ENCODE peak calls at places on chromosomes 16 and 17, in five cellular contexts. F, T, M, X and S are unnamed samples.

GRCh38 chr16:84907575-84907974 is 87.8 kb downstream of the CRISPLD2 start:
- DNase-seq in F (no peak), T (no peak), M (no peak), X (no peak), S (no peak)

GRCh38 chr16:20181386-20181785 is 107.7 kb upstream of the GPR139 start:
- DNase-seq in F (no peak), T (peak), M (no peak), X (no peak), S (no peak)

GRCh38 chr16:85553436-85554113 is 59.5 kb upstream of the GSE1 start:
- DNase-seq in F (peak), T (peak), M (peak), X (peak), S (no peak)

GRCh38 chr16:55562936-55563335 is 3.5 kb upstream of the CAPNS2 start:
- DNase-seq in F (no peak), T (no peak), M (no peak), X (no peak), S (no peak)

GRCh38 chr16:72501739-72502653 is 330.0 kb upstream of the PMFBP1 start:
- DNase-seq in F (peak), T (peak), M (peak), X (peak), S (peak)

GRCh38 chr17:28366605-28367004 is 1.6 kb upstream of the SEBOX start:
- DNase-seq in F (no peak), T (no peak), M (peak), X (no peak), S (no peak)

GRCh38 chr17:80892019-80892855 is 99.4 kb upstream of the CHMP6 start:
- DNase-seq in F (peak), T (no peak), M (no peak), X (peak), S (peak)

GRCh38 chr17:72632026-72632684 is 460.3 kb downstream of the SLC39A11 start:
- DNase-seq in F (no peak), T (peak), M (no peak), X (peak), S (no peak)

GRCh38 chr16:50878966-50879615 is 137.2 kb downstream of the CYLD start:
- DNase-seq in F (no peak), T (peak), M (no peak), X (no peak), S (no peak)

GRCh38 chr17:73644145-73645049 is at the start of gene SDK2:
- DNase-seq in F (no peak), T (no peak), M (peak), X (peak), S (no peak)

GRCh38 chr17:29210879-29211278 is 30.7 kb upstream of the MYO18A start:
- DNase-seq in F (no peak), T (no peak), M (no peak), X (no peak), S (no peak)

GRCh38 chr17:80822021-80822699 is 169.5 kb upstream of the CHMP6 start:
- DNase-seq in F (no peak), T (no peak), M (no peak), X (no peak), S (no peak)

GRCh38 chr17:73645050-73645871 is 1.0 kb upstream of the SDK2 start:
- DNase-seq in F (no peak), T (peak), M (peak), X (peak), S (no peak)

GRCh38 chr16:4283939-4284338 is 11.1 kb upstream of the TFAP4 start:
- DNase-seq in F (no peak), T (no peak), M (no peak), X (no peak), S (no peak)

GRCh38 chr17:79065105-79065670 is 9.4 kb upstream of the ENGASE start:
- DNase-seq in F (no peak), T (no peak), M (peak), X (peak), S (no peak)

GRCh38 chr17:75490953-75491649 is 24.2 kb downstream of the CASKIN2 start:
- DNase-seq in F (no peak), T (no peak), M (no peak), X (no peak), S (no peak)

GRCh38 chr17:74368341-74369152 is 1.2 kb downstream of the GPR142 start:
- DNase-seq in F (peak), T (peak), M (peak), X (peak), S (no peak)

GRCh38 chr17:66383353-66383752 is 80.9 kb downstream of the PRKCA start:
- DNase-seq in F (no peak), T (no peak), M (no peak), X (no peak), S (peak)

GRCh38 chr16:75421820-75422126 is 11.5 kb downstream of the CFDP1 start:
- DNase-seq in F (no peak), T (no peak), M (no peak), X (no peak), S (no peak)

GRCh38 chr16:14088155-14088753 is 17.1 kb downstream of the MRTFB start:
- DNase-seq in F (no peak), T (no peak), M (no peak), X (no peak), S (no peak)

GRCh38 chr17:67994827-67995567 is 1.3 kb downstream of the C17orf58 start:
- DNase-seq in F (peak), T (no peak), M (peak), X (peak), S (no peak)

GRCh38 chr17:75773808-75774470 is 8.9 kb upstream of the GALK1 start:
- DNase-seq in F (no peak), T (no peak), M (peak), X (no peak), S (no peak)

GRCh38 chr17:62824290-62825135 is 16.4 kb upstream of the MARCHF10 start:
- DNase-seq in F (peak), T (no peak), M (peak), X (no peak), S (no peak)

GRCh38 chr16:23784811-23785447 is 30.1 kb downstream of the CHP2 start:
- DNase-seq in F (no peak), T (no peak), M (peak), X (no peak), S (no peak)

GRCh38 chr17:61335845-61336655 is 63.6 kb upstream of the TBX2 start:
- DNase-seq in F (no peak), T (peak), M (no peak), X (peak), S (no peak)

GRCh38 chr17:79852748-79853147 is 13.5 kb upstream of the CBX4 start:
- DNase-seq in F (no peak), T (no peak), M (no peak), X (no peak), S (no peak)

GRCh38 chr17:34254651-34255380 is at the start of gene CCL2:
- DNase-seq in F (peak), T (peak), M (peak), X (no peak), S (no peak)

GRCh38 chr17:59746849-59747445 is 39.5 kb downstream of the VMP1 start:
- DNase-seq in F (no peak), T (peak), M (no peak), X (peak), S (no peak)

GRCh38 chr17:68052810-68053209 is 17.3 kb downstream of the KPNA2 start:
- DNase-seq in F (no peak), T (no peak), M (no peak), X (no peak), S (no peak)

GRCh38 chr16:14360326-14361037 is 269.6 kb downstream of the PARN start:
- DNase-seq in F (no peak), T (no peak), M (no peak), X (no peak), S (no peak)

GRCh38 chr17:79666111-79666510 is 55.3 kb upstream of the RBFOX3 start:
- DNase-seq in F (peak), T (no peak), M (peak), X (no peak), S (no peak)